ENCODE peak calls at places on chromosomes 3 and 15, in five cellular contexts. P is NB4, T is MM.1S, H is T-helper 9 cell, G is DMS53. W is an unnamed sample.

GRCh38 chr15:75053748-75054125 is 30.3 kb downstream of the PPCDC start:
- DNase-seq in G (no peak), P (no peak), T (no peak), H (no peak), W (no peak)

GRCh38 chr3:124861041-124861440 is 26.1 kb downstream of the ITGB5 start:
- DNase-seq in H (no peak), P (no peak), G (no peak), T (no peak), W (no peak)

GRCh38 chr15:43975326-43975725 is 148.5 kb downstream of the WDR76 start:
- DNase-seq in H (no peak), P (peak), G (peak), T (no peak), W (no peak)

GRCh38 chr3:150783920-150784746 is 21.2 kb upstream of the SIAH2 start:
- DNase-seq in P (no peak), H (no peak), G (no peak), T (no peak), W (no peak)

GRCh38 chr15:67359431-67360082 is 105.0 kb downstream of the IQCH start:
- DNase-seq in T (no peak), H (no peak), G (peak), P (no peak), W (no peak)

GRCh38 chr3:160929595-160929994 is 173.6 kb downstream of the PPM1L start:
- DNase-seq in T (no peak), H (no peak), G (peak), P (no peak), W (peak)

GRCh38 chr15:72037321-72037720 is 80.6 kb downstream of the MYO9A start:
- DNase-seq in P (peak), G (peak), H (no peak), T (no peak), W (no peak)

GRCh38 chr15:55937040-55937439 is 56.4 kb downstream of the NEDD4 start:
- DNase-seq in H (no peak), P (no peak), T (no peak), G (no peak), W (no peak)

GRCh38 chr3:10721101-10721500 is 94.9 kb upstream of the SLC6A11 start:
- DNase-seq in P (no peak), T (no peak), H (no peak), G (no peak), W (no peak)

GRCh38 chr3:10625307-10625706 is 119.9 kb upstream of the ATP2B2 start:
- DNase-seq in G (no peak), T (no peak), P (no peak), H (no peak), W (no peak)

GRCh38 chr15:22948056-22948455 is 32.1 kb downstream of the CYFIP1 start:
- DNase-seq in G (no peak), P (peak), H (no peak), T (no peak), W (no peak)

GRCh38 chr3:135736740-135737139 is 228.8 kb upstream of the PPP2R3A start:
- DNase-seq in P (peak), T (peak), H (no peak), G (peak), W (no peak)

GRCh38 chr3:18402140-18402834 is 22.9 kb downstream of the SATB1 start:
- DNase-seq in G (no peak), T (no peak), P (no peak), H (no peak), W (no peak)

GRCh38 chr3:127487196-127487595 is 103.3 kb downstream of the TPRA1 start:
- DNase-seq in P (no peak), T (no peak), H (no peak), G (no peak), W (no peak)

GRCh38 chr15:39581501-39582285 is 814 bp downstream of the THBS1 start:
- DNase-seq in H (no peak), P (peak), G (peak), T (peak), W (peak)

GRCh38 chr15:58433597-58434333 is 2.0 kb downstream of the LIPC start:
- DNase-seq in P (no peak), T (no peak), H (no peak), G (no peak), W (no peak)

GRCh38 chr3:23159929-23160328 is 43.2 kb upstream of the UBE2E2 start:
- DNase-seq in P (no peak), T (no peak), H (no peak), G (peak), W (no peak)

GRCh38 chr3:49976942-49977341 is 37.0 kb downstream of the RBM6 start:
- DNase-seq in P (no peak), T (no peak), G (no peak), H (no peak), W (no peak)

GRCh38 chr15:85667491-85668424 is 127.0 kb downstream of the KLHL25 start:
- DNase-seq in P (peak), H (peak), G (peak), T (peak), W (no peak)

GRCh38 chr3:126696701-126697267 is 7.3 kb upstream of the CHCHD6 start:
- DNase-seq in G (no peak), T (no peak), P (no peak), H (no peak), W (no peak)

GRCh38 chr15:78101423-78102105 is 9.2 kb downstream of the SH2D7 start:
- DNase-seq in H (no peak), G (no peak), T (no peak), P (no peak), W (no peak)

GRCh38 chr3:146550743-146551510 is 6.5 kb upstream of the PLSCR1 start:
- DNase-seq in P (peak), H (no peak), G (peak), T (no peak), W (no peak)

GRCh38 chr3:190339130-190339529 is 16.9 kb upstream of the CLDN1 start:
- DNase-seq in H (no peak), G (peak), P (peak), T (peak), W (no peak)

GRCh38 chr15:89533861-89534544 is 37.6 kb upstream of the RHCG start:
- DNase-seq in H (no peak), T (no peak), P (no peak), G (no peak), W (no peak)

GRCh38 chr15:64842986-64843561 is 1.4 kb downstream of the PLEKHO2 start:
- DNase-seq in H (no peak), G (no peak), T (no peak), P (peak), W (peak)

GRCh38 chr15:57890351-57890750 is 175.2 kb downstream of the ALDH1A2 start:
- DNase-seq in H (no peak), T (no peak), G (no peak), P (no peak), W (no peak)

GRCh38 chr3:149015383-149015782 is 24.0 kb downstream of the GYG1 start:
- DNase-seq in P (no peak), G (no peak), H (no peak), T (no peak), W (no peak)

GRCh38 chr15:96329403-96329981 is 1.0 kb upstream of the NR2F2 start:
- DNase-seq in P (no peak), T (no peak), H (no peak), G (no peak), W (peak)

GRCh38 chr3:194294199-194294887 is 56.8 kb downstream of the CPN2 start:
- DNase-seq in H (no peak), P (peak), G (no peak), T (no peak), W (no peak)